ENCODE peak calls at places on chromosomes 12 and 14, in seven cellular contexts. One of them, this sample, is unnamed.

GRCh38 chr12:129984097-129984496 is 80.3 kb upstream of the TMEM132D start:
- DNase-seq in HCT116: no peak
- DNase-seq in HepG2: no peak
- DNase-seq in GM12878: no peak
- DNase-seq in K562: no peak
- DNase-seq in endothelial cell of umbilical vein: no peak
- DNase-seq in H1: no peak
- DNase-seq in this sample: no peak

GRCh38 chr14:72549848-72550247 is 344.1 kb downstream of the DPF3 start:
- DNase-seq in HCT116: no peak
- DNase-seq in HepG2: no peak
- DNase-seq in GM12878: no peak
- DNase-seq in K562: no peak
- DNase-seq in endothelial cell of umbilical vein: no peak
- DNase-seq in H1: no peak
- DNase-seq in this sample: no peak

GRCh38 chr12:95390932-95391331 is 83.0 kb upstream of the METAP2 start:
- DNase-seq in HCT116: no peak
- DNase-seq in HepG2: no peak
- DNase-seq in GM12878: peak
- DNase-seq in K562: no peak
- DNase-seq in endothelial cell of umbilical vein: no peak
- DNase-seq in H1: no peak
- DNase-seq in this sample: no peak

GRCh38 chr14:30551460-30551859 is 7.5 kb upstream of the G2E3 start:
- DNase-seq in HCT116: no peak
- DNase-seq in HepG2: peak
- DNase-seq in GM12878: no peak
- DNase-seq in K562: no peak
- DNase-seq in endothelial cell of umbilical vein: no peak
- DNase-seq in H1: no peak
- DNase-seq in this sample: no peak

GRCh38 chr12:24931666-24932405 is 17.1 kb downstream of the BCAT1 start:
- DNase-seq in HCT116: no peak
- DNase-seq in HepG2: no peak
- DNase-seq in GM12878: peak
- DNase-seq in K562: no peak
- DNase-seq in endothelial cell of umbilical vein: peak
- DNase-seq in H1: no peak
- DNase-seq in this sample: no peak

GRCh38 chr12:27005495-27005894 is 8.7 kb downstream of the TM7SF3 start:
- DNase-seq in HCT116: no peak
- DNase-seq in HepG2: no peak
- DNase-seq in GM12878: no peak
- DNase-seq in K562: no peak
- DNase-seq in endothelial cell of umbilical vein: no peak
- DNase-seq in H1: no peak
- DNase-seq in this sample: no peak

GRCh38 chr12:90484130-90484529 is 470.8 kb downstream of the CCER1 start:
- DNase-seq in HCT116: no peak
- DNase-seq in HepG2: no peak
- DNase-seq in GM12878: no peak
- DNase-seq in K562: no peak
- DNase-seq in endothelial cell of umbilical vein: no peak
- DNase-seq in H1: no peak
- DNase-seq in this sample: no peak

GRCh38 chr14:94890755-94891154 is 120.8 kb upstream of the GSC start:
- DNase-seq in HCT116: no peak
- DNase-seq in HepG2: no peak
- DNase-seq in GM12878: no peak
- DNase-seq in K562: no peak
- DNase-seq in endothelial cell of umbilical vein: no peak
- DNase-seq in H1: no peak
- DNase-seq in this sample: no peak

GRCh38 chr12:131353826-131354225 is 357.1 kb upstream of the SFSWAP start:
- DNase-seq in HCT116: no peak
- DNase-seq in HepG2: no peak
- DNase-seq in GM12878: no peak
- DNase-seq in K562: no peak
- DNase-seq in endothelial cell of umbilical vein: no peak
- DNase-seq in H1: no peak
- DNase-seq in this sample: no peak

GRCh38 chr12:68882251-68882964 is 50.6 kb downstream of the CPM start:
- DNase-seq in HCT116: no peak
- DNase-seq in HepG2: no peak
- DNase-seq in GM12878: no peak
- DNase-seq in K562: no peak
- DNase-seq in endothelial cell of umbilical vein: no peak
- DNase-seq in H1: no peak
- DNase-seq in this sample: no peak

GRCh38 chr14:64760146-64760755 is 56.0 kb downstream of the PLEKHG3 start:
- DNase-seq in HCT116: peak
- DNase-seq in HepG2: peak
- DNase-seq in GM12878: no peak
- DNase-seq in K562: peak
- DNase-seq in endothelial cell of umbilical vein: peak
- DNase-seq in H1: no peak
- DNase-seq in this sample: no peak

DNA sequence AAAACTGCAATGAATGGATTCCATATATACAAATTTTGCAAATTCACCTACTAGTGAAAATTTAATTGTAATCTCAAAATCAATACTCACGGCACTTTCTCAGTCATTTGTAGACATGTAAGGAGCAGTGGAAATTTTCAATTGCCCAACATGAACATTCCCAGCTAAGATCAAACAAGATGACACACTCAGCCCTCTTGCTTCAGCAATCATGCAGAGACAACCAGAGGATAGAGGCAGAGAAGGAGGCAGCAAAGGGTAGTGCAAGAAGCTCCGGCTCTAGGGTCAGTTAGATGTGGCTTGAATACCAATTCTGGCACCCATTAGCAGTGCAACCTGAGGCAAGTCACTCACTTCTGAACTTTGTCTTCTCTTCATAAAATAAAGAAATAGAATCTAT is 91.5 kb upstream of the SLC35F4 start:
- DNase-seq in HCT116: no peak
- DNase-seq in HepG2: no peak
- DNase-seq in GM12878: no peak
- DNase-seq in K562: no peak
- DNase-seq in endothelial cell of umbilical vein: no peak
- DNase-seq in H1: no peak
- DNase-seq in this sample: no peak
- TF ChIP-seq EZH2 in HCT116: no peak
- TF ChIP-seq EZH2 in HepG2: no peak
- TF ChIP-seq EZH2 in GM12878: no peak
- TF ChIP-seq EZH2 in K562: no peak
- TF ChIP-seq EZH2 in endothelial cell of umbilical vein: no peak
- TF ChIP-seq EZH2 in H1: no peak
- TF ChIP-seq EZH2 in this sample: no peak

GRCh38 chr12:51922762-51923505 is 15.6 kb downstream of the ACVRL1 start:
- DNase-seq in HCT116: no peak
- DNase-seq in HepG2: no peak
- DNase-seq in GM12878: peak
- DNase-seq in K562: no peak
- DNase-seq in endothelial cell of umbilical vein: peak
- DNase-seq in H1: no peak
- DNase-seq in this sample: no peak
- TF ChIP-seq POLR2AphosphoS5 in HCT116: no peak
- TF ChIP-seq POLR2AphosphoS5 in HepG2: no peak
- TF ChIP-seq POLR2AphosphoS5 in GM12878: no peak
- TF ChIP-seq POLR2AphosphoS5 in K562: no peak
- TF ChIP-seq POLR2AphosphoS5 in endothelial cell of umbilical vein: no peak
- TF ChIP-seq POLR2AphosphoS5 in H1: no peak
- TF ChIP-seq POLR2AphosphoS5 in this sample: no peak

GRCh38 chr14:104975481-104976197 is 2.5 kb downstream of the AHNAK2 start:
- DNase-seq in HCT116: no peak
- DNase-seq in HepG2: no peak
- DNase-seq in GM12878: no peak
- DNase-seq in K562: no peak
- DNase-seq in endothelial cell of umbilical vein: no peak
- DNase-seq in H1: no peak
- DNase-seq in this sample: no peak
- H3K9ac ChIP-seq in HCT116: peak
- H3K9ac ChIP-seq in HepG2: no peak
- H3K9ac ChIP-seq in GM12878: no peak
- H3K9ac ChIP-seq in K562: no peak
- H3K9ac ChIP-seq in endothelial cell of umbilical vein: no peak
- H3K9ac ChIP-seq in H1: no peak
- H3K9ac ChIP-seq in this sample: no peak

DNA sequence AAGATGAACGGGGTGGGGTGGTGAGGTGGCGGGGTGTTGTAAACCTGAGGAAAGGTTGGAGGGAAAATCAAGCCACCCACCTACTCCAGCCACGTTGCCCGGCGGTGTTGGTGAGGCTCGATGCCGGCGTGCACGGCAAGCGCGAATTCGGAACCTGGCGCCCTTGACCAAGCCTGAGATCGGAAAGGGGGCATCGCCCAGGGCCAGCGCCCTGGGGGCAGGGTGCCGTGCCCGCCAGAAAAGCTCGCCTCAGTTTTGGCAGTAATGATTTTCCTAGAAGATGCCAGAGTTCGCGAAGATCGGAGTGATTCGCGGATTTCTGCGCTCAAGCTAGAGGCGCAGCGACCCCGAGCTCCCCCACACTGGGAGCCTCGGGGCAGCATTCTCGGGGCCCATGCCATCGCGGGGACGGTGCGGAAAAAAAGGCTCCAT is 804 bp downstream of the STXBP6 start:
- DNase-seq in HCT116: no peak
- DNase-seq in HepG2: no peak
- DNase-seq in GM12878: no peak
- DNase-seq in K562: no peak
- DNase-seq in endothelial cell of umbilical vein: no peak
- DNase-seq in H1: no peak
- DNase-seq in this sample: no peak
- TF ChIP-seq EZH2 in HCT116: no peak
- TF ChIP-seq EZH2 in HepG2: peak
- TF ChIP-seq EZH2 in GM12878: no peak
- TF ChIP-seq EZH2 in K562: no peak
- TF ChIP-seq EZH2 in endothelial cell of umbilical vein: peak
- TF ChIP-seq EZH2 in H1: peak
- TF ChIP-seq EZH2 in this sample: no peak

GRCh38 chr14:41225433-41225832 is 381.2 kb upstream of the LRFN5 start:
- DNase-seq in HCT116: no peak
- DNase-seq in HepG2: no peak
- DNase-seq in GM12878: no peak
- DNase-seq in K562: no peak
- DNase-seq in endothelial cell of umbilical vein: no peak
- DNase-seq in H1: no peak
- DNase-seq in this sample: no peak

GRCh38 chr14:41230683-41231082 is 376.0 kb upstream of the LRFN5 start:
- DNase-seq in HCT116: no peak
- DNase-seq in HepG2: no peak
- DNase-seq in GM12878: no peak
- DNase-seq in K562: no peak
- DNase-seq in endothelial cell of umbilical vein: no peak
- DNase-seq in H1: no peak
- DNase-seq in this sample: no peak

GRCh38 chr14:41235466-41235865 is 371.2 kb upstream of the LRFN5 start:
- DNase-seq in HCT116: no peak
- DNase-seq in HepG2: no peak
- DNase-seq in GM12878: no peak
- DNase-seq in K562: no peak
- DNase-seq in endothelial cell of umbilical vein: no peak
- DNase-seq in H1: no peak
- DNase-seq in this sample: no peak

DNA sequence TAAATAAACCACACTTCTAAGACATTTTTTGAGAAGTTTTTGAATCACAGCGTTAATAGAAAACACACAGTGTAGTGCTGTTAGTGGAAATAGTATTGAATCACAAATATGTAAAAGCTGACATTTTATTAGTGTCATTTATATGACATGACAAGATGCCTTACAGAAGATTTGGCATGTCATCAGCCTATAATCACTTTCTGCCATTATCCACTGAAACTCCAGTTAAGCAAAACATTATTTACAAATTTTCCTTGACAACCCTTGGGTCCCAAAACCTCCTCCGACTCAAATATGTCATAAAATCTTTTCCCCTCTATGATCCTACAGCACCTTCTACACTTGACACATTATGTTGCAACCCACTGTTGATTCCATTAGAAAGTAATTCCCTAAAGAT is 376.9 kb upstream of the LRFN5 start:
- DNase-seq in HCT116: no peak
- DNase-seq in HepG2: no peak
- DNase-seq in GM12878: no peak
- DNase-seq in K562: no peak
- DNase-seq in endothelial cell of umbilical vein: no peak
- DNase-seq in H1: no peak
- DNase-seq in this sample: no peak
- TF ChIP-seq POLR2AphosphoS5 in HCT116: no peak
- TF ChIP-seq POLR2AphosphoS5 in HepG2: no peak
- TF ChIP-seq POLR2AphosphoS5 in GM12878: no peak
- TF ChIP-seq POLR2AphosphoS5 in K562: no peak
- TF ChIP-seq POLR2AphosphoS5 in endothelial cell of umbilical vein: no peak
- TF ChIP-seq POLR2AphosphoS5 in H1: no peak
- TF ChIP-seq POLR2AphosphoS5 in this sample: no peak

DNA sequence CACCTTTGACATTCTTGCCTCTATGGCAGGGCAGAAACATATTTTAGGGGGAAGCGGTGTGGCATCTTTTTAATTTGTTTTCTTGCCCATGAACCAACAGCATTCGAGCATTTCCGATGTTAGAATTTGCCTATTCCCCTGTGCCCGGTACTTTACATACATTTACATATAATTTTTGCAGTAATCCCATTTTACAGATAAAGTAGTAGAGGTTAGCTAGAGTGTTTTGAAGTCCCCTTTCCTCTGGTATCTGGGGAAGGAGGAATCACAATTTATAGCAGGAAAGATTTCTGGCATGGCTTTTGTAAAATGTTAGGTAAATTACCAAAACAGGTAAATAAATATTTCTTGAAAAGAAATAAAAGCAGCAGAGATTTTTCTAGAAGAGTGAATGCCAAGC is 1.6 kb downstream of the BORCS5 start:
- DNase-seq in HCT116: no peak
- DNase-seq in HepG2: no peak
- DNase-seq in GM12878: no peak
- DNase-seq in K562: no peak
- DNase-seq in endothelial cell of umbilical vein: no peak
- DNase-seq in H1: no peak
- DNase-seq in this sample: no peak
- H3K9ac ChIP-seq in HCT116: peak
- H3K9ac ChIP-seq in HepG2: peak
- H3K9ac ChIP-seq in GM12878: peak
- H3K9ac ChIP-seq in K562: peak
- H3K9ac ChIP-seq in endothelial cell of umbilical vein: no peak
- H3K9ac ChIP-seq in H1: no peak
- H3K9ac ChIP-seq in this sample: peak

DNA sequence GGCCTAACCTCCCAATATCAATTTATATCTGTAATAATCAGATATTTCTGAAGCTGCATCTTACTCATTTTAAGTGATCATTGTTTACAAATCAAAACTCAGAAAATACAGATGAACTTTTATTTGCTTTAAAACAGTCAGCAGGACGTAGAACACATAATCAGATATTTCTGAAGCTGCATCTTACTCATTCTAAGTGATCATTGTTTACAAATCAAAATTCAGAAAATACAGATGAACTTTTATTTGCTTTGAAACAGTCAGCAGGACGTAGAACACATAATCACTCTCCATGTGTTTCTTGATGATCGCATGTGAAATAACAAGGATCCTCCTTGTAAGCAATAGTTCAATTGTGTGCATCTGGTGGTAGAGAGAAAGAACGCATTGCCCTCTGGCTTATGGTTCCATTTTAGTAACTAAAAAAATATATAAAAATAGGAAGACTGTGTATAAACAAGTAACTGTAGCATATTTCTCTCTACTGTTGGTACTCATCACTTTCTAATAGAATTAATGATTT is 15.0 kb upstream of the TMTC2 start:
- DNase-seq in HCT116: no peak
- DNase-seq in HepG2: no peak
- DNase-seq in GM12878: no peak
- DNase-seq in K562: no peak
- DNase-seq in endothelial cell of umbilical vein: no peak
- DNase-seq in H1: no peak
- DNase-seq in this sample: no peak
- TF ChIP-seq EZH2 in HCT116: no peak
- TF ChIP-seq EZH2 in HepG2: no peak
- TF ChIP-seq EZH2 in GM12878: no peak
- TF ChIP-seq EZH2 in K562: no peak
- TF ChIP-seq EZH2 in endothelial cell of umbilical vein: no peak
- TF ChIP-seq EZH2 in H1: no peak
- TF ChIP-seq EZH2 in this sample: no peak